ENCODE peak calls at places on chromosomes 12 and 14, in six cellular contexts. F is aorta, H is ovary, U is HAP-1, I is fibroblast of villous mesenchyme, L is DND-41. K is an unnamed sample.

GRCh38 chr14:97916669-97917068 is 1119.5 kb downstream of the VRK1 start:
- DNase-seq in H (no peak), F (no peak), L (no peak), U (no peak), I (no peak), K (peak)

GRCh38 chr12:102740157-102741032 is 176.6 kb downstream of the PAH start:
- DNase-seq in U (no peak), L (no peak), F (no peak), I (peak), H (no peak), K (no peak)

GRCh38 chr14:64812412-64812811 is 67.3 kb downstream of the SPTB start:
- DNase-seq in I (no peak), L (no peak), F (no peak), U (no peak), H (no peak), K (no peak)

GRCh38 chr14:61609143-61609851 is 86.0 kb upstream of the HIF1A start:
- DNase-seq in H (no peak), U (peak), F (no peak), L (no peak), I (no peak), K (peak)

GRCh38 chr12:22672951-22673350 is 48.0 kb downstream of the ETNK1 start:
- DNase-seq in U (no peak), F (no peak), L (no peak), H (no peak), I (peak), K (no peak)

GRCh38 chr12:131327521-131328488 is 374.1 kb downstream of the ADGRD1 start:
- DNase-seq in U (no peak), L (no peak), F (no peak), H (no peak), I (no peak), K (no peak)

GRCh38 chr12:2924019-2924418 is 33.3 kb downstream of the TULP3 start:
- DNase-seq in F (no peak), U (no peak), H (no peak), I (peak), L (no peak), K (no peak)

GRCh38 chr12:110023634-110024023 is 24.4 kb downstream of the ANKRD13A start:
- DNase-seq in I (no peak), L (no peak), U (no peak), F (no peak), H (no peak), K (no peak)

GRCh38 chr12:46209914-46210834 is 58.7 kb downstream of the SLC38A1 start:
- DNase-seq in I (no peak), F (no peak), U (no peak), L (peak), H (no peak), K (no peak)

GRCh38 chr12:106171117-106171750 is 32.5 kb upstream of the NUAK1 start:
- DNase-seq in F (no peak), U (no peak), L (no peak), I (no peak), H (no peak), K (no peak)

GRCh38 chr12:50166776-50167025 is 468 bp downstream of the CERS5 start:
- DNase-seq in H (no peak), L (no peak), U (no peak), I (no peak), F (peak), K (no peak)

GRCh38 chr12:14955876-14956811 is 5.3 kb downstream of the ARHGDIB start:
- DNase-seq in L (peak), F (no peak), I (no peak), H (no peak), U (no peak), K (no peak)

GRCh38 chr12:131947482-131948027 is 2.2 kb upstream of the EP400 start:
- DNase-seq in H (peak), L (no peak), I (no peak), F (peak), U (no peak), K (no peak)

GRCh38 chr14:102905116-102906108 is 17.1 kb upstream of the AMN start:
- DNase-seq in H (no peak), I (no peak), U (no peak), F (peak), L (no peak), K (no peak)

GRCh38 chr12:106282457-106283097 is 20.0 kb upstream of the TCP11L2 start:
- DNase-seq in U (peak), I (peak), F (no peak), H (peak), L (peak), K (peak)

GRCh38 chr12:124548854-124549378 is 18.5 kb downstream of the NCOR2 start:
- DNase-seq in H (peak), I (peak), L (no peak), U (no peak), F (peak), K (no peak)

GRCh38 chr12:107369679-107370078 is 276.3 kb upstream of the CRY1 start:
- DNase-seq in H (no peak), F (no peak), L (no peak), I (no peak), U (no peak), K (no peak)

GRCh38 chr12:8554451-8555195 is 13.9 kb upstream of the CLEC4E start:
- DNase-seq in F (no peak), H (no peak), L (no peak), I (no peak), U (no peak), K (peak)

GRCh38 chr12:103848917-103849491 is 8.0 kb upstream of the NT5DC3 start:
- DNase-seq in H (no peak), L (no peak), F (no peak), U (no peak), I (peak), K (no peak)

GRCh38 chr12:2256453-2256852 is 203.7 kb downstream of the CACNA1C start:
- DNase-seq in H (no peak), F (no peak), U (no peak), L (no peak), I (peak), K (no peak)

GRCh38 chr12:98686603-98687002 is 41.5 kb downstream of the APAF1 start:
- DNase-seq in L (no peak), H (no peak), U (no peak), F (no peak), I (peak), K (no peak)

GRCh38 chr12:116039081-116039480 is 238.4 kb downstream of the MED13L start:
- DNase-seq in U (no peak), I (no peak), F (no peak), H (no peak), L (no peak), K (no peak)

GRCh38 chr12:103571286-103571685 is 15.8 kb upstream of the STAB2 start:
- DNase-seq in F (no peak), H (no peak), L (no peak), U (peak), I (no peak), K (peak)

GRCh38 chr12:46617167-46617566 is 208.6 kb downstream of the SLC38A4 start:
- DNase-seq in U (no peak), I (peak), L (no peak), H (no peak), F (no peak), K (no peak)

GRCh38 chr12:132447731-132448452 is 42.1 kb upstream of the FBRSL1 start:
- DNase-seq in F (no peak), L (no peak), U (no peak), H (no peak), I (no peak), K (no peak)

GRCh38 chr14:23645812-23646647 is 9.9 kb downstream of the DHRS2 start:
- DNase-seq in U (no peak), L (no peak), H (no peak), F (no peak), I (no peak), K (no peak)

GRCh38 chr14:51546603-51547258 is 105.0 kb upstream of the FRMD6 start:
- DNase-seq in I (no peak), U (no peak), H (no peak), L (no peak), F (no peak), K (no peak)

GRCh38 chr14:65991124-65991523 is 495.0 kb upstream of the CCDC196 start:
- DNase-seq in I (no peak), L (no peak), U (no peak), H (no peak), F (no peak), K (no peak)
- H3K4me3 ChIP-seq in I (no peak), L (no peak), U (no peak), H (no peak), F (no peak), K (no peak)

DNA sequence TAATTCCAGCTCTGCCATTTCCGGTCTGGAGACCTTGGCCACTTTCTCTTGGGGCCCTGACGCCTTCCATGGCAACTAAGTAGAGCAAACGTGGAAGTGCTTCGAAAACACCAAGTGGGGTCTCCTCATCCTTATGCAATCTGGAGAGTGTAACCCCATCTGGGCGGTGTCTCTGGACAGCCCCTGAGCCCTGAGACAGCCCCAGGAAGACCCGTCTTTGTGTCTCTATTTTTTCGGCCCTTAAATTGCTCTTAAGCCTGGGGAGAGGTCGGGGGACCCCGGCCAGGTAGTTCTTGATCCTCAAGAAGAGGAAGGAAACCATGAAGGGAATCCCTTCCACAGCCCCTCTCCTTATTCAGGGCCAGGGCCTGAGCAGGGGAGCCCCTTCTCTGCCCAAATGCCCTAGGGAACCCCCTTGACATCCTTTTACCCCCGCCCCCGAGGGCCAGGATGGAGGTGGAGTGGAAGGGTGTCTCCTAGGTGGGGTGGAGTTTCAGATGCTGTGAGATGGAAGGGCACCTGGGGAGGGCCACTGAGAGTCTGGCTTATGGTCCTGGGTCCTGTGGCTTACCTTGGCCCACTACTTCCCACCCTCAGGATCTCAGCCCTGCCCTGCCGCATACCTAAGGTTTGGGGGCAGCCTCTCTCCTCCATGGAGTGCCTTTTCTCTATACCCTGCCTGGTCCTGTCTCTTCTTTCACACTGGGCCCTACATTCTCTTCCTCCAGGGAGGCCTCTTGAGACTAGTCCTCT is 17.6 kb upstream of the NR4A1 start:
- DNase-seq in H (peak), L (no peak), U (no peak), I (no peak), F (peak), K (no peak)
- H3K4me3 ChIP-seq in H (peak), L (peak), U (peak), I (peak), F (peak), K (peak)

GRCh38 chr14:90558983-90559590 is 162.3 kb downstream of the CALM1 start:
- DNase-seq in U (no peak), L (no peak), F (peak), I (no peak), H (no peak), K (no peak)

GRCh38 chr14:90556050-90556477 is 159.2 kb downstream of the CALM1 start:
- DNase-seq in F (peak), L (no peak), H (peak), U (no peak), I (peak), K (peak)

GRCh38 chr14:90558041-90558982 is 161.5 kb downstream of the CALM1 start:
- DNase-seq in U (no peak), L (no peak), I (no peak), H (no peak), F (peak), K (no peak)

GRCh38 chr14:90556666-90557450 is 160.0 kb downstream of the CALM1 start:
- DNase-seq in F (peak), H (no peak), L (no peak), U (no peak), I (no peak), K (no peak)

DNA sequence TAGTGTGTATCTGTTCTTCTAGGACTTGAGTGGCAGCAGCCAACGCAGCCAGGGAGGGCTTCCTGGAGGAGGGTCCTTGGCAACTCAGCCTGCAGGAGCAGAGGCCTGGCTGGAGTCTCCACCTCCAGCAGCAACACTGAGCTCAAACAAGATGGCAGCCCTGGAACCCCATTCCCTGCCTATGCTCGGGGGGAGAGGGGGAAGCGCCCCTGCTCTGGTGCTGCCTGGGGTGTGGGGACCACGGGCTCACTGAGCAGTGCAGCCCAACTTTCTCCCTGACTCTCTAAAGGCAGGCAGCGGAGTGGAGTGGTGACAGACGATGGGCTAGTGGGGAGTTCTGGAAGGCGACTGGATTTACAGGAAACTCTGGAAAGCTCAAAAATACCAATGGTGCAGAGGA is 160.7 kb downstream of the CALM1 start:
- DNase-seq in I (no peak), L (no peak), H (no peak), U (no peak), F (peak), K (no peak)
- H3K4me3 ChIP-seq in I (no peak), L (no peak), H (no peak), U (no peak), F (no peak), K (no peak)

GRCh38 chr12:16600525-16600924 is 5.4 kb downstream of the LMO3 start:
- DNase-seq in F (no peak), U (no peak), L (no peak), H (no peak), I (no peak), K (no peak)

GRCh38 chr12:16602412-16602811 is 3.5 kb downstream of the LMO3 start:
- DNase-seq in F (no peak), I (no peak), L (no peak), H (no peak), U (no peak), K (no peak)

GRCh38 chr12:16594796-16595195 is 11.2 kb downstream of the LMO3 start:
- DNase-seq in I (no peak), H (no peak), F (no peak), U (no peak), L (no peak), K (no peak)

GRCh38 chr12:16603265-16603915 is 2.6 kb downstream of the LMO3 start:
- DNase-seq in F (no peak), I (no peak), L (no peak), U (peak), H (no peak), K (no peak)

DNA sequence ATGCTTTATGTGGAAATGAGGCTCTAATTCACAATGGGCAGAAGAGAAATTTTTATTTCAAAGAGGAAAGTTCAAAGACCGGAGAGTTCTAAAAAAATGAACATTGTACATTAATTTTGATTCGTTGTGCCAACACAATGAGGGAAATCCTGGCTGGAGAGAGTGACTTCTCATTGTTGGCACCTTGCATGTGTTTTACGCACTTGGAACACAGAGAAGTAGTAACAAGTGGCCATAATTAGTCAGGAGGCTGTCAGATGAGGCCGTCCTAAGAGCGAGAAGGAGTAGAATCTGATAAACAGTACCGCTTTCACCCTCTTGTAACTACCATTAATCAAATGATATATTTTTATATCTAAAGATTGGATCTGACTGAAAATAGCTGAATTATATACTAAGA is 6.9 kb downstream of the LMO3 start:
- DNase-seq in I (no peak), L (no peak), F (no peak), H (no peak), U (no peak), K (no peak)
- H3K4me3 ChIP-seq in I (no peak), L (no peak), F (no peak), H (no peak), U (no peak), K (no peak)

DNA sequence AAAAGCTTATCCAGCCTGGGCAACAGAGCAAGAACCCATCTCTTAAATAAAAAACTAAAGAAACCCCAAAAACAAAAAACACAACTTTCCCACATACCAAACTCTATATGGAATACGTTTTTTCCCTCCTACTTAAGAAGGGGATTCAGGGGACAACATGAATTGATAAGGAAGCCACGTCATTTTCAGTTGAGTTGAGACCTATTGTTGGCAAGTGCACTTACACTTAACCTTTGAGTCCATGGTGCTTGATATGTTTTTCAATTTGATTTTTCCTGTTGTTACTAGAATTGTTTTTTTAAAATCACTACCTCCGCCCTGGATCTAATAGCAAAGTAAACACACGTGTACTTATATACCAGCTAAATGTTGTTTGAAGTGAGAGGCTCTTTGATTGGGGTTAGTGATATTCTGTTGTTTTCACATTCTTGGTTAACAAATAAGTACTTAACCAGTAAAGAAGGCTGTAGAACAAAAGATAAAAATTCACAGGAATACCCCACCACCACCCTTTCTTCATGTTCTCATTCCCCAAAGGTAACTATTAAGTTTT is 2.0 kb downstream of the FAM177A1 start:
- DNase-seq in I (no peak), F (no peak), L (no peak), H (no peak), U (no peak), K (no peak)
- H3K4me3 ChIP-seq in I (peak), F (no peak), L (peak), H (no peak), U (peak), K (no peak)

DNA sequence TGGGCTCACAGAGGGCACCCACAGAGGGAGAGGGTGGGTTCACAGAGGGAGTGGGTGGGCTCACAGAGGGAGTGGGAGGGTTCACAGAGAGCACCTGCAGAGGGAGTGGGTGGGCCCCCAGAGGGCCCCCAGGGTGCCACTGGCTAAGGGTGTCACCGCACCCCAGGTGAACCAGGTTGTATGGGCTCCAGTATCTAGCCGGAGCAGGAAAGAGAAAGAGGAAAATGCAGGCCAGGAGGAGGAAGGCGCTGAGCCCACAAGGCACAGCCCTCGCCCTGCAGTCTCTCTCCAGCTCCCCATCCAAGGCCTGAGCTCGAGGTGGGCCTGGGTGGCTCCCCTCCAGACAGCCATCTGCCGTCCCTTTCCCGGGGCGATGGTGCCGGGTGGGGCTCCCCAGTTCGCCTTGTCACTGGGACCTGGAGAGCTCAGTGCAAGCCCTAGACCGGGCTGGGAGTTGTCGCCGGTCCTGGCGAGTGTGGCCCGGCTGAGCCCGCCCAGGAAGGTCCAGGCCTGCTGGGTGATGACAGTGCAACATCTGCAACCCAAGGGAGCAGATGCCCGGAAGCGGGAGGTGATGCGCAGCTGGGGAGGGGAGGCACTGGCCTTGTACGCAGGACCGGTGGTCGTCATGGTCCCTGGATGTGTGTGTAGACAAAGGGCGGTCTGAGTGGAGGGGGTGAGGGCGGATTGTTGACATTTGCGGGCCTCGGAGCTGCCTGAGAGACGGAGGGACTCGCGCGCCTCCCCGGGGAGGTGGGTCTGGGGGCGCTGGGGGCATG is 760 bp downstream of the TMEM179 start:
- DNase-seq in L (no peak), H (no peak), I (no peak), U (no peak), F (no peak), K (no peak)
- H3K4me3 ChIP-seq in L (no peak), H (no peak), I (no peak), U (no peak), F (no peak), K (peak)

GRCh38 chr14:100567009-100567876 is 20.0 kb downstream of the BEGAIN start:
- DNase-seq in F (no peak), L (peak), I (no peak), H (no peak), U (no peak), K (no peak)
- H3K4me3 ChIP-seq in F (no peak), L (no peak), I (no peak), H (peak), U (no peak), K (peak)

K was measured in NT2/D1.